ENCODE peak calls at places on chromosomes 12 and 14, in nine cellular contexts. I is sciatic nerve; J is substantia nigra; Y is activated T-cell treated with anti-CD3 and anti-CD28 coated beads for 4 hours; D is NCI-H460; N is HEK293T; B is A549; O is MM.1S; H is activated naive CD4-positive, alpha-beta T cell treated with Interleukin-2 at 50 U/mL for 16 hours. R is an unnamed sample.

GRCh38 chr14:89740241-89740640 is 214.3 kb downstream of the EFCAB11 start:
- DNase-seq in I (no peak), J (no peak), Y (no peak), D (no peak), N (no peak), B (no peak), O (no peak), H (no peak), R (no peak)

GRCh38 chr12:129145381-129145780 is 292.1 kb downstream of the GLT1D1 start:
- DNase-seq in I (no peak), J (no peak), Y (no peak), D (no peak), N (no peak), B (no peak), O (no peak), H (no peak), R (no peak)

GRCh38 chr12:16347391-16348298 is at the start of gene MGST1:
- DNase-seq in I (peak), J (peak), Y (no peak), D (peak), N (peak), B (peak), O (peak), H (no peak), R (no peak)

GRCh38 chr12:111440631-111441030 is 34.9 kb downstream of the SH2B3 start:
- DNase-seq in I (peak), J (no peak), Y (no peak), D (no peak), N (no peak), B (no peak), O (no peak), H (no peak), R (no peak)

GRCh38 chr14:55123101-55123500 is 6.0 kb upstream of the LGALS3 start:
- DNase-seq in I (no peak), J (no peak), Y (no peak), D (no peak), N (no peak), B (no peak), O (no peak), H (no peak), R (no peak)

GRCh38 chr14:23306412-23307145 is at the start of gene BCL2L2:
- DNase-seq in I (peak), J (peak), Y (no peak), D (peak), N (peak), B (peak), O (no peak), H (no peak), R (peak)

GRCh38 chr12:123089631-123090353 is 61.1 kb downstream of the PITPNM2 start:
- DNase-seq in I (no peak), J (no peak), Y (no peak), D (no peak), N (no peak), B (peak), O (no peak), H (no peak), R (peak)

GRCh38 chr12:87756721-87757120 is 272.5 kb downstream of the C12orf50 start:
- DNase-seq in I (no peak), J (no peak), Y (no peak), D (no peak), N (no peak), B (no peak), O (no peak), H (no peak), R (no peak)

R was measured in 8988T.